ENCODE peak calls at places on chromosomes 11 and 22, in eight cellular contexts. V is colonic mucosa, S is activated T-cell treated with anti-CD3 and anti-CD28 coated beads for 1 hour, F is natural killer cell, W is T-helper 9 cell, J is pancreas, P is GM04504, U is T-helper 2 cell. Q is an unnamed sample.

GRCh38 chr11:1203505-1204271 is 19.2 kb upstream of the MUC5B start:
- DNase-seq in V (peak; percentile 38), J (no peak), S (no peak), U (no peak), F (no peak), W (no peak), P (no peak), Q (no peak)

GRCh38 chr11:117856892-117857291 is 19.6 kb downstream of the FXYD6 start:
- DNase-seq in W (no peak), U (no peak), F (no peak), J (no peak), P (no peak), S (no peak), V (no peak), Q (no peak)

GRCh38 chr11:61969838-61970452 is 2.5 kb upstream of the FTH1 start:
- DNase-seq in W (no peak), J (no peak), F (no peak), V (no peak), P (no peak), S (no peak), U (no peak), Q (no peak)

GRCh38 chr22:37362618-37363017 is 64.7 kb downstream of the ELFN2 start:
- DNase-seq in J (no peak), S (no peak), W (no peak), U (no peak), V (no peak), P (no peak), F (no peak), Q (no peak)

GRCh38 chr11:35623708-35624168 is 5.5 kb downstream of the FJX1 start:
- DNase-seq in U (no peak), J (no peak), S (no peak), P (no peak), F (no peak), V (no peak), W (no peak), Q (no peak)

GRCh38 chr11:101862410-101863233 is 52.2 kb upstream of the CEP126 start:
- DNase-seq in F (no peak), U (no peak), P (no peak), S (no peak), W (no peak), J (no peak), V (peak; percentile 20), Q (no peak)

GRCh38 chr11:14249121-14249963 is 109.6 kb downstream of the RRAS2 start:
- DNase-seq in U (peak; percentile 36), J (peak; percentile 61), V (peak; percentile 68), P (no peak), F (peak; percentile 51), W (peak; percentile 69), S (peak; percentile 73), Q (peak; percentile 54)

GRCh38 chr11:125154380-125155099 is 10.0 kb upstream of the PKNOX2 start:
- DNase-seq in J (no peak), S (no peak), V (no peak), P (no peak), W (no peak), F (no peak), U (no peak), Q (no peak)

GRCh38 chr11:122367809-122368231 is 251.8 kb upstream of the BLID start:
- DNase-seq in J (peak; percentile 31), S (no peak), P (peak; percentile 8), V (no peak), F (no peak), U (no peak), W (no peak), Q (no peak)

GRCh38 chr11:74347381-74347780 is 35.9 kb upstream of the P4HA3 start:
- DNase-seq in W (no peak), P (no peak), F (no peak), S (no peak), V (no peak), J (no peak), U (no peak), Q (no peak)

GRCh38 chr11:71190551-71190950 is 61.8 kb downstream of the SHANK2 start:
- DNase-seq in W (no peak), P (no peak), U (no peak), V (no peak), F (no peak), J (no peak), S (no peak), Q (no peak)

GRCh38 chr11:88115828-88116410 is 59.3 kb downstream of the RAB38 start:
- DNase-seq in S (no peak), F (no peak), P (no peak), J (no peak), W (no peak), U (no peak), V (no peak), Q (no peak)

GRCh38 chr22:19986410-19987341 is 29.9 kb downstream of the ARVCF start:
- DNase-seq in V (peak; percentile 79), W (peak; percentile 52), S (peak; percentile 48), P (no peak), J (peak; percentile 71), U (peak; percentile 46), F (peak; percentile 71), Q (peak; percentile 99)

GRCh38 chr22:19903513-19903912 is 38.1 kb upstream of the COMT start:
- DNase-seq in F (no peak), U (no peak), J (no peak), S (no peak), P (no peak), W (no peak), V (no peak), Q (no peak)

GRCh38 chr11:66280428-66280827 is 2.5 kb downstream of the CNIH2 start:
- DNase-seq in F (no peak), W (no peak), J (peak; percentile 27), U (no peak), V (no peak), S (no peak), P (no peak), Q (no peak)

GRCh38 chr11:3849297-3849874 is 6.1 kb upstream of the STIM1 start:
- DNase-seq in J (peak; percentile 48), F (no peak), S (no peak), U (no peak), W (no peak), P (no peak), V (peak; percentile 56), Q (peak; percentile 37)